ENCODE peak calls at places on chromosomes 5 and 9, in six cellular contexts. One of them, this sample, is unnamed. For H3K4me1, the result is how much of the 10 kb centered on the place peaks cover.

GRCh38 chr9:118529210-118529609 is 825.0 kb downstream of the TLR4 start:
- DNase-seq in ascending aorta: no peak
- DNase-seq in GM23248: peak
- DNase-seq in fibroblast of lung: no peak
- DNase-seq in SK-N-SH: no peak
- DNase-seq in H1: no peak
- DNase-seq in this sample: no peak

GRCh38 chr5:154222414-154222813 is 31.9 kb downstream of the GALNT10 start:
- DNase-seq in SK-N-SH: no peak
- DNase-seq in H1: no peak
- DNase-seq in fibroblast of lung: no peak
- DNase-seq in GM23248: no peak
- DNase-seq in ascending aorta: no peak
- DNase-seq in this sample: no peak

GRCh38 chr5:5250758-5251157 is 110.6 kb downstream of the ADAMTS16 start:
- DNase-seq in ascending aorta: no peak
- DNase-seq in fibroblast of lung: no peak
- DNase-seq in GM23248: no peak
- DNase-seq in SK-N-SH: no peak
- DNase-seq in H1: no peak
- DNase-seq in this sample: no peak

GRCh38 chr5:140965905-140966292 is 377 bp upstream of the PCDHAC2 start:
- DNase-seq in H1: no peak
- DNase-seq in ascending aorta: no peak
- DNase-seq in fibroblast of lung: no peak
- DNase-seq in GM23248: no peak
- DNase-seq in SK-N-SH: no peak
- DNase-seq in this sample: no peak

GRCh38 chr5:56993241-56993640 is 41.3 kb upstream of the MIER3 start:
- DNase-seq in ascending aorta: no peak
- DNase-seq in SK-N-SH: no peak
- DNase-seq in GM23248: no peak
- DNase-seq in H1: no peak
- DNase-seq in fibroblast of lung: no peak
- DNase-seq in this sample: no peak

GRCh38 chr5:67234671-67235176 is 38.1 kb upstream of the CD180 start:
- DNase-seq in SK-N-SH: no peak
- DNase-seq in H1: no peak
- DNase-seq in ascending aorta: no peak
- DNase-seq in fibroblast of lung: peak
- DNase-seq in GM23248: peak
- DNase-seq in this sample: no peak

GRCh38 chr5:79030663-79031480 is 38.6 kb downstream of the DMGDH start:
- DNase-seq in SK-N-SH: peak
- DNase-seq in ascending aorta: no peak
- DNase-seq in GM23248: no peak
- DNase-seq in fibroblast of lung: no peak
- DNase-seq in H1: no peak
- DNase-seq in this sample: no peak

GRCh38 chr5:112533315-112533867 is 114.3 kb upstream of the EPB41L4A start:
- DNase-seq in ascending aorta: no peak
- DNase-seq in fibroblast of lung: no peak
- DNase-seq in GM23248: no peak
- DNase-seq in SK-N-SH: no peak
- DNase-seq in H1: no peak
- DNase-seq in this sample: no peak

DNA sequence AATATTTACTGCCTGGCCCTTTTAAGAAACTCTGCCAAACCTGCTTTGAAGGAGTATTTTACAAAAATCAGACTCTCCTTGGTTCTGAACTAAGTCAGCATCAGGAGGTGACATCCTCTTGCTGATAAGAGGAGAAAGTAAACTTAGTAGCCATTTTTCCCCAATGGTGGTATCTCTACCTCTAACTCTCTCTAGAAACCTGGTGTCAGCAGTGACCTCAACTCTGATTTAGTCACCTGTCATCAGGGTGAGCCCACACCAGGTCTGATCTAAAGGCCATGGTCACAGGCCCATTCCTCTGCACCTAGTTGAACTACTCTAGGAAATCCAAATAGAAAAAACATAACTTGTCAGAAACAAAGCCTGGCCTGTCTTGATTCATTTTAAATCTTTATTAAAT is 4.2 kb downstream of the CARNMT1 start:
- DNase-seq in fibroblast of lung: no peak
- DNase-seq in SK-N-SH: no peak
- DNase-seq in H1: no peak
- DNase-seq in GM23248: no peak
- DNase-seq in ascending aorta: no peak
- DNase-seq in this sample: no peak
- H3K4me1 ChIP-seq in fibroblast of lung: under half
- H3K4me1 ChIP-seq in SK-N-SH: under half
- H3K4me1 ChIP-seq in H1: under half
- H3K4me1 ChIP-seq in GM23248: under half
- H3K4me1 ChIP-seq in ascending aorta: under half
- H3K4me1 ChIP-seq in this sample: under half

GRCh38 chr9:20353931-20354652 is 268.2 kb downstream of the MLLT3 start:
- DNase-seq in SK-N-SH: no peak
- DNase-seq in H1: no peak
- DNase-seq in fibroblast of lung: no peak
- DNase-seq in GM23248: peak
- DNase-seq in ascending aorta: no peak
- DNase-seq in this sample: no peak
- H3K4me1 ChIP-seq in SK-N-SH: under half
- H3K4me1 ChIP-seq in H1: under half
- H3K4me1 ChIP-seq in fibroblast of lung: under half
- H3K4me1 ChIP-seq in GM23248: under half
- H3K4me1 ChIP-seq in ascending aorta: under half
- H3K4me1 ChIP-seq in this sample: under half

GRCh38 chr9:104093162-104093561 is 947 bp upstream of the SMC2 start:
- DNase-seq in ascending aorta: no peak
- DNase-seq in SK-N-SH: peak
- DNase-seq in H1: no peak
- DNase-seq in GM23248: peak
- DNase-seq in fibroblast of lung: peak
- DNase-seq in this sample: no peak

GRCh38 chr9:104092192-104092591 is 1.9 kb upstream of the SMC2 start:
- DNase-seq in GM23248: no peak
- DNase-seq in H1: no peak
- DNase-seq in SK-N-SH: no peak
- DNase-seq in ascending aorta: no peak
- DNase-seq in fibroblast of lung: no peak
- DNase-seq in this sample: no peak

GRCh38 chr9:104093647-104094533 is at the start of gene SMC2:
- DNase-seq in SK-N-SH: peak
- DNase-seq in ascending aorta: peak
- DNase-seq in fibroblast of lung: peak
- DNase-seq in GM23248: peak
- DNase-seq in H1: peak
- DNase-seq in this sample: peak

GRCh38 chr9:104091708-104092107 is 2.4 kb upstream of the SMC2 start:
- DNase-seq in GM23248: peak
- DNase-seq in SK-N-SH: no peak
- DNase-seq in fibroblast of lung: peak
- DNase-seq in ascending aorta: peak
- DNase-seq in H1: no peak
- DNase-seq in this sample: no peak

GRCh38 chr9:104094534-104095020 is 468 bp downstream of the SMC2 start:
- DNase-seq in H1: no peak
- DNase-seq in ascending aorta: no peak
- DNase-seq in fibroblast of lung: no peak
- DNase-seq in SK-N-SH: no peak
- DNase-seq in GM23248: peak
- DNase-seq in this sample: no peak
- H3K4me1 ChIP-seq in H1: under half
- H3K4me1 ChIP-seq in ascending aorta: under half
- H3K4me1 ChIP-seq in fibroblast of lung: under half
- H3K4me1 ChIP-seq in SK-N-SH: under half
- H3K4me1 ChIP-seq in GM23248: under half
- H3K4me1 ChIP-seq in this sample: under half

GRCh38 chr5:177353093-177353492 is 1.6 kb upstream of the LMAN2 start:
- DNase-seq in ascending aorta: no peak
- DNase-seq in GM23248: no peak
- DNase-seq in H1: no peak
- DNase-seq in SK-N-SH: no peak
- DNase-seq in fibroblast of lung: no peak
- DNase-seq in this sample: no peak
- H3K4me1 ChIP-seq in ascending aorta: under half
- H3K4me1 ChIP-seq in GM23248: under half
- H3K4me1 ChIP-seq in H1: under half
- H3K4me1 ChIP-seq in SK-N-SH: under half
- H3K4me1 ChIP-seq in fibroblast of lung: under half
- H3K4me1 ChIP-seq in this sample: under half

GRCh38 chr9:5375790-5376477 is 36.3 kb upstream of the RLN1 start:
- DNase-seq in ascending aorta: no peak
- DNase-seq in H1: no peak
- DNase-seq in fibroblast of lung: no peak
- DNase-seq in GM23248: peak
- DNase-seq in SK-N-SH: no peak
- DNase-seq in this sample: no peak
- H3K4me1 ChIP-seq in ascending aorta: under half
- H3K4me1 ChIP-seq in H1: under half
- H3K4me1 ChIP-seq in fibroblast of lung: under half
- H3K4me1 ChIP-seq in GM23248: under half
- H3K4me1 ChIP-seq in SK-N-SH: under half
- H3K4me1 ChIP-seq in this sample: under half

GRCh38 chr5:170223906-170224305 is 8.9 kb upstream of the C5orf58 start:
- DNase-seq in SK-N-SH: no peak
- DNase-seq in GM23248: no peak
- DNase-seq in fibroblast of lung: no peak
- DNase-seq in H1: no peak
- DNase-seq in ascending aorta: no peak
- DNase-seq in this sample: no peak

GRCh38 chr5:170225326-170226137 is 7.3 kb upstream of the C5orf58 start:
- DNase-seq in fibroblast of lung: peak
- DNase-seq in ascending aorta: peak
- DNase-seq in GM23248: peak
- DNase-seq in H1: peak
- DNase-seq in SK-N-SH: peak
- DNase-seq in this sample: peak

GRCh38 chr5:170226138-170226435 is 6.7 kb upstream of the C5orf58 start:
- DNase-seq in H1: no peak
- DNase-seq in ascending aorta: no peak
- DNase-seq in SK-N-SH: no peak
- DNase-seq in GM23248: no peak
- DNase-seq in fibroblast of lung: no peak
- DNase-seq in this sample: no peak

GRCh38 chr5:170228756-170229459 is 3.9 kb upstream of the C5orf58 start:
- DNase-seq in fibroblast of lung: no peak
- DNase-seq in H1: no peak
- DNase-seq in SK-N-SH: no peak
- DNase-seq in ascending aorta: no peak
- DNase-seq in GM23248: no peak
- DNase-seq in this sample: no peak

GRCh38 chr5:170226661-170227060 is 6.1 kb upstream of the C5orf58 start:
- DNase-seq in SK-N-SH: peak
- DNase-seq in fibroblast of lung: no peak
- DNase-seq in H1: no peak
- DNase-seq in GM23248: no peak
- DNase-seq in ascending aorta: no peak
- DNase-seq in this sample: no peak
- H3K4me1 ChIP-seq in SK-N-SH: under half
- H3K4me1 ChIP-seq in fibroblast of lung: under half
- H3K4me1 ChIP-seq in H1: under half
- H3K4me1 ChIP-seq in GM23248: under half
- H3K4me1 ChIP-seq in ascending aorta: under half
- H3K4me1 ChIP-seq in this sample: under half